ENCODE peak calls at places on chromosomes 2 and 18, in seven cellular contexts. One of them, this sample, is unnamed.

GRCh38 chr2:101983928-101984327 is 7.8 kb upstream of the IL1R2 start:
- DNase-seq in renal cortical epithelial cell: peak
- DNase-seq in DMS53: peak
- DNase-seq in anterior cingulate cortex: no peak
- DNase-seq in midbrain: peak
- DNase-seq in aorta: no peak
- DNase-seq in mucosa of gallbladder: no peak
- DNase-seq in this sample: no peak

GRCh38 chr2:241561811-241562210 is 3.3 kb downstream of the BOK start:
- DNase-seq in renal cortical epithelial cell: peak
- DNase-seq in DMS53: no peak
- DNase-seq in anterior cingulate cortex: peak
- DNase-seq in midbrain: peak
- DNase-seq in aorta: peak
- DNase-seq in mucosa of gallbladder: peak
- DNase-seq in this sample: peak

GRCh38 chr2:24164416-24164973 is 10.4 kb upstream of the FAM228A start:
- DNase-seq in renal cortical epithelial cell: no peak
- DNase-seq in DMS53: peak
- DNase-seq in anterior cingulate cortex: no peak
- DNase-seq in midbrain: no peak
- DNase-seq in aorta: no peak
- DNase-seq in mucosa of gallbladder: no peak
- DNase-seq in this sample: peak

GRCh38 chr2:227153307-227153706 is 10.7 kb downstream of the COL4A4 start:
- DNase-seq in renal cortical epithelial cell: peak
- DNase-seq in DMS53: no peak
- DNase-seq in anterior cingulate cortex: no peak
- DNase-seq in midbrain: no peak
- DNase-seq in aorta: no peak
- DNase-seq in mucosa of gallbladder: peak
- DNase-seq in this sample: no peak

GRCh38 chr2:7672027-7672684 is 754.9 kb downstream of the RNF144A start:
- DNase-seq in renal cortical epithelial cell: peak
- DNase-seq in DMS53: peak
- DNase-seq in anterior cingulate cortex: no peak
- DNase-seq in midbrain: no peak
- DNase-seq in aorta: no peak
- DNase-seq in mucosa of gallbladder: peak
- DNase-seq in this sample: peak

GRCh38 chr18:25228410-25228809 is 123.6 kb downstream of the ZNF521 start:
- DNase-seq in renal cortical epithelial cell: no peak
- DNase-seq in DMS53: no peak
- DNase-seq in anterior cingulate cortex: no peak
- DNase-seq in midbrain: no peak
- DNase-seq in aorta: no peak
- DNase-seq in mucosa of gallbladder: no peak
- DNase-seq in this sample: no peak

GRCh38 chr2:120344991-120345975 is 653 bp upstream of the INHBB start:
- DNase-seq in renal cortical epithelial cell: no peak
- DNase-seq in DMS53: peak
- DNase-seq in anterior cingulate cortex: no peak
- DNase-seq in midbrain: peak
- DNase-seq in aorta: no peak
- DNase-seq in mucosa of gallbladder: no peak
- DNase-seq in this sample: no peak

GRCh38 chr2:209974566-209974965 is 27.9 kb upstream of the RPE start:
- DNase-seq in renal cortical epithelial cell: peak
- DNase-seq in DMS53: no peak
- DNase-seq in anterior cingulate cortex: no peak
- DNase-seq in midbrain: no peak
- DNase-seq in aorta: no peak
- DNase-seq in mucosa of gallbladder: no peak
- DNase-seq in this sample: no peak

GRCh38 chr2:31578316-31578715 is 2.4 kb downstream of the SRD5A2 start:
- DNase-seq in renal cortical epithelial cell: peak
- DNase-seq in DMS53: peak
- DNase-seq in anterior cingulate cortex: no peak
- DNase-seq in midbrain: no peak
- DNase-seq in aorta: no peak
- DNase-seq in mucosa of gallbladder: no peak
- DNase-seq in this sample: no peak

GRCh38 chr18:3088444-3088843 is 75.5 kb upstream of the LPIN2 start:
- DNase-seq in renal cortical epithelial cell: peak
- DNase-seq in DMS53: no peak
- DNase-seq in anterior cingulate cortex: no peak
- DNase-seq in midbrain: no peak
- DNase-seq in aorta: no peak
- DNase-seq in mucosa of gallbladder: no peak
- DNase-seq in this sample: no peak

GRCh38 chr2:42792087-42792582 is 248 bp downstream of the HAAO start:
- DNase-seq in renal cortical epithelial cell: no peak
- DNase-seq in DMS53: peak
- DNase-seq in anterior cingulate cortex: no peak
- DNase-seq in midbrain: no peak
- DNase-seq in aorta: no peak
- DNase-seq in mucosa of gallbladder: no peak
- DNase-seq in this sample: no peak

GRCh38 chr2:227717687-227718567 is at the start of gene SLC19A3:
- DNase-seq in renal cortical epithelial cell: peak
- DNase-seq in DMS53: peak
- DNase-seq in anterior cingulate cortex: peak
- DNase-seq in midbrain: peak
- DNase-seq in aorta: peak
- DNase-seq in mucosa of gallbladder: peak
- DNase-seq in this sample: peak

GRCh38 chr2:32838949-32839348 is 107.8 kb upstream of the LTBP1 start:
- DNase-seq in renal cortical epithelial cell: no peak
- DNase-seq in DMS53: no peak
- DNase-seq in anterior cingulate cortex: no peak
- DNase-seq in midbrain: no peak
- DNase-seq in aorta: no peak
- DNase-seq in mucosa of gallbladder: no peak
- DNase-seq in this sample: no peak

GRCh38 chr2:119367472-119368099 is 809 bp downstream of the DBI start:
- DNase-seq in renal cortical epithelial cell: no peak
- DNase-seq in DMS53: peak
- DNase-seq in anterior cingulate cortex: peak
- DNase-seq in midbrain: peak
- DNase-seq in aorta: peak
- DNase-seq in mucosa of gallbladder: no peak
- DNase-seq in this sample: peak

GRCh38 chr18:42883177-42883576 is 232.3 kb downstream of the RIT2 start:
- DNase-seq in renal cortical epithelial cell: no peak
- DNase-seq in DMS53: no peak
- DNase-seq in anterior cingulate cortex: no peak
- DNase-seq in midbrain: no peak
- DNase-seq in aorta: no peak
- DNase-seq in mucosa of gallbladder: no peak
- DNase-seq in this sample: no peak

GRCh38 chr2:127560201-127560928 is 24.9 kb downstream of the MYO7B start:
- DNase-seq in renal cortical epithelial cell: no peak
- DNase-seq in DMS53: no peak
- DNase-seq in anterior cingulate cortex: no peak
- DNase-seq in midbrain: peak
- DNase-seq in aorta: no peak
- DNase-seq in mucosa of gallbladder: no peak
- DNase-seq in this sample: no peak

GRCh38 chr2:237702439-237703397 is 75.3 kb downstream of the LRRFIP1 start:
- DNase-seq in renal cortical epithelial cell: peak
- DNase-seq in DMS53: no peak
- DNase-seq in anterior cingulate cortex: no peak
- DNase-seq in midbrain: no peak
- DNase-seq in aorta: no peak
- DNase-seq in mucosa of gallbladder: no peak
- DNase-seq in this sample: no peak

GRCh38 chr2:234852941-234853340 is 98.9 kb upstream of the SH3BP4 start:
- DNase-seq in renal cortical epithelial cell: peak
- DNase-seq in DMS53: no peak
- DNase-seq in anterior cingulate cortex: no peak
- DNase-seq in midbrain: no peak
- DNase-seq in aorta: no peak
- DNase-seq in mucosa of gallbladder: no peak
- DNase-seq in this sample: no peak

GRCh38 chr2:234245945-234246344 is 195.4 kb downstream of the SPP2 start:
- DNase-seq in renal cortical epithelial cell: peak
- DNase-seq in DMS53: peak
- DNase-seq in anterior cingulate cortex: no peak
- DNase-seq in midbrain: no peak
- DNase-seq in aorta: no peak
- DNase-seq in mucosa of gallbladder: no peak
- DNase-seq in this sample: no peak

GRCh38 chr2:62467100-62467474 is 38.9 kb downstream of the TMEM17 start:
- DNase-seq in renal cortical epithelial cell: no peak
- DNase-seq in DMS53: peak
- DNase-seq in anterior cingulate cortex: no peak
- DNase-seq in midbrain: no peak
- DNase-seq in aorta: no peak
- DNase-seq in mucosa of gallbladder: no peak
- DNase-seq in this sample: no peak